ENCODE peak calls at places on chromosomes 1 and 21, in four cellular contexts. O, P, V and S are unnamed samples.

GRCh38 chr1:51956528-51957509 is 33.7 kb downstream of the RAB3B start:
- DNase-seq in O (no peak), P (peak; percentile 16), V (no peak), S (no peak)

GRCh38 chr1:24990796-24991195 is 60.7 kb upstream of the RUNX3 start:
- DNase-seq in O (no peak), P (no peak), V (no peak), S (no peak)

GRCh38 chr1:28737245-28738137 is 751 bp downstream of the YTHDF2 start:
- DNase-seq in O (peak; percentile 51), P (peak; percentile 70), V (peak; percentile 63), S (peak; percentile 66)

GRCh38 chr1:67404212-67404620 is 26.0 kb downstream of the SERBP1 start:
- DNase-seq in O (no peak), P (no peak), V (no peak), S (peak; percentile 52)

GRCh38 chr21:41360072-41360821 is 1.6 kb upstream of the MX2 start:
- DNase-seq in O (peak; percentile 16), P (peak; percentile 28), V (peak; percentile 82), S (no peak)

GRCh38 chr1:36380003-36380631 is 5.6 kb downstream of the STK40 start:
- DNase-seq in O (no peak), P (no peak), V (no peak), S (no peak)

GRCh38 chr21:45640888-45641479 is 2.5 kb upstream of the PCBP3 start:
- DNase-seq in O (no peak), P (peak; percentile 62), V (peak; percentile 73), S (peak; percentile 90)

GRCh38 chr21:36717901-36718465 is 19.1 kb downstream of the SIM2 start:
- DNase-seq in O (no peak), P (no peak), V (peak; percentile 26), S (no peak)

GRCh38 chr21:44353200-44353970 is at the start of gene TRPM2:
- DNase-seq in O (peak; percentile 68), P (no peak), V (peak; percentile 80), S (no peak)

GRCh38 chr21:32545948-32546441 is 39.3 kb downstream of the TCP10L start:
- DNase-seq in O (no peak), P (no peak), V (no peak), S (no peak)

GRCh38 chr1:209937996-209938959 is at the start of gene SYT14:
- DNase-seq in O (no peak), P (peak; percentile 83), V (no peak), S (peak; percentile 85)

GRCh38 chr1:233240839-233241682 is 54.5 kb downstream of the PCNX2 start:
- DNase-seq in O (peak; percentile 51), P (peak; percentile 38), V (peak; percentile 72), S (peak; percentile 75)

GRCh38 chr1:212179394-212180076 is 105.7 kb upstream of the PPP2R5A start:
- DNase-seq in O (no peak), P (no peak), V (no peak), S (no peak)

GRCh38 chr1:245874942-245875580 is 632.0 kb downstream of the SMYD3 start:
- DNase-seq in O (peak; percentile 78), P (no peak), V (peak; percentile 56), S (no peak)

GRCh38 chr1:243725075-243725474 is 125.0 kb downstream of the AKT3 start:
- DNase-seq in O (no peak), P (no peak), V (no peak), S (no peak)